ENCODE peak calls at places on chromosome 22, in six cellular contexts. P, X, O, Z, B and J are unnamed samples.

GRCh38 chr22:33180371-33180770 is 122.2 kb upstream of the SYN3 start:
- DNase-seq in P (peak), X (no peak), O (no peak), Z (no peak), B (no peak), J (no peak)

GRCh38 chr22:33605686-33606085 is 314.6 kb downstream of the LARGE1 start:
- DNase-seq in P (peak), X (no peak), O (peak), Z (no peak), B (no peak), J (no peak)

GRCh38 chr22:40661661-40662060 is 17.6 kb upstream of the MCHR1 start:
- DNase-seq in P (no peak), X (no peak), O (no peak), Z (no peak), B (no peak), J (no peak)

GRCh38 chr22:42939941-42940653 is 74.9 kb downstream of the PACSIN2 start:
- DNase-seq in P (peak), X (peak), O (peak), Z (peak), B (peak), J (no peak)

GRCh38 chr22:32042924-32043323 is at the start of gene SLC5A1:
- DNase-seq in P (no peak), X (no peak), O (no peak), Z (peak), B (no peak), J (no peak)

GRCh38 chr22:17281026-17281809 is 62.0 kb upstream of the ADA2 start:
- DNase-seq in P (no peak), X (no peak), O (no peak), Z (no peak), B (peak), J (no peak)

GRCh38 chr22:47801541-47802245 is 1039.2 kb downstream of the TBC1D22A start:
- DNase-seq in P (no peak), X (no peak), O (no peak), Z (no peak), B (peak), J (no peak)

GRCh38 chr22:40975346-40975745 is 24.2 kb downstream of the RBX1 start:
- DNase-seq in P (peak), X (no peak), O (no peak), Z (no peak), B (no peak), J (no peak)

GRCh38 chr22:30351226-30351625 is 5.5 kb downstream of the SF3A1 start:
- DNase-seq in P (peak), X (no peak), O (no peak), Z (no peak), B (no peak), J (no peak)

GRCh38 chr22:32618461-32619140 is 144.0 kb downstream of the FBXO7 start:
- DNase-seq in P (no peak), X (no peak), O (no peak), Z (no peak), B (no peak), J (no peak)

GRCh38 chr22:32199341-32199740 is 5.5 kb downstream of the RFPL2 start:
- DNase-seq in P (no peak), X (no peak), O (no peak), Z (no peak), B (no peak), J (no peak)

GRCh38 chr22:38214248-38215056 is 12.7 kb downstream of the MAFF start:
- DNase-seq in P (peak), X (peak), O (peak), Z (no peak), B (peak), J (peak)

GRCh38 chr22:29200901-29201300 is 4.8 kb upstream of the EMID1 start:
- DNase-seq in P (no peak), X (no peak), O (no peak), Z (no peak), B (no peak), J (no peak)

GRCh38 chr22:29201722-29202230 is 3.9 kb upstream of the EMID1 start:
- DNase-seq in P (no peak), X (no peak), O (no peak), Z (no peak), B (no peak), J (no peak)

GRCh38 chr22:29203456-29203855 is 2.2 kb upstream of the EMID1 start:
- DNase-seq in P (no peak), X (no peak), O (no peak), Z (no peak), B (peak), J (no peak)

GRCh38 chr22:29203883-29204282 is 1.8 kb upstream of the EMID1 start:
- DNase-seq in P (no peak), X (no peak), O (no peak), Z (no peak), B (no peak), J (no peak)

DNA sequence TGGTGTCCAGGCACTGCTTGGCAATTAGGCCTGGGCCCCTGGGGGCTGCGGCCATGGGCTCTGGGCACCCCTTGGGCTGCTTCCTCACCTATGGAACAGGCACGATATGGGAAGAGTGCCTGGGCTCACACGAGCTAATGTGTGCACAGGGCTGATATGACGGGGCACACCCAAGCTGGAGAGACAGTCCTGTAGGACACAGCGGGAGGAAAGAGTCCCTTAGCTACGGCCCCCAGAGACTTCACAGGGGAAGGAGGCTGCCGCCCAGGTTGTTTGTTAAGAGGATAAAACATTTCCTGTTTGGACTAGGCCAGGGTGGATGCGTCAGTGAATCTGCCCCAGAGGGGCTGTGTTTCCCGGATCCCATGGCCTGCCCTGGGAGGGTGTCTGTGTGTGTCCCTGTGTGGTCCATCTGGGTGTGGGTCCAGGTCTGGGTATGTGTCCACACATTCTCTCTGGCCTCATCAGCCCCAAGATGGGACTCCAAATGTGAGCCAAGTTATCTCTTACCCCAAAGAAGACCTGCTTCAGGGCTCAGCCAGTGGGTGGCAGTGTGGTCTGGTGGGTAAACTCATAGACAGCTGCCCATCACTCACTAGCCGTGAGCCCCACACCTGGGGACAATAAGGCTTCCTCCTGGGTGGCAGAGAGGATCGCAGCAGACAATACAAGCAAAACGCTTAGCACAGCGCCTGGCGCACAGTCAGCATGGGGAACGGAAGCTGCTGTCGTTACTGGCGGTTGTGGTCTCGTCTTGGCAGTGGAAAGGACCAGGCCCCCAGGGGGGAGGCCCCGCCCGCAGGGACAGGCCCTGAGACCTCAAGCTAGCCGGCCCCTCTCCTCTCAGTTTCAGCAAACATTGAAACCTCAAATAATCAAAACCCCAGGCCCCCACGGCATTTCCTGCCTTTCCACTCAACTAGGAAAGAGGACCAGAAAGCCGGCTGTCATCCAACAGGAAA is 3.2 kb upstream of the EMID1 start:
- DNase-seq in P (no peak), X (peak), O (peak), Z (peak), B (peak), J (peak)
- H3K9ac ChIP-seq in P (no peak), X (no peak), O (no peak), Z (no peak), B (no peak), J (no peak)

GRCh38 chr22:20532256-20532993 is 25.0 kb downstream of the MED15 start:
- DNase-seq in P (no peak), X (no peak), O (no peak), Z (no peak), B (no peak), J (no peak)

GRCh38 chr22:20530368-20531153 is 23.2 kb downstream of the MED15 start:
- DNase-seq in P (peak), X (peak), O (peak), Z (peak), B (no peak), J (no peak)

GRCh38 chr22:20531154-20531403 is 23.7 kb downstream of the MED15 start:
- DNase-seq in P (no peak), X (no peak), O (no peak), Z (no peak), B (no peak), J (no peak)

GRCh38 chr22:20533095-20533878 is 25.9 kb downstream of the MED15 start:
- DNase-seq in P (no peak), X (no peak), O (no peak), Z (no peak), B (no peak), J (peak)

DNA sequence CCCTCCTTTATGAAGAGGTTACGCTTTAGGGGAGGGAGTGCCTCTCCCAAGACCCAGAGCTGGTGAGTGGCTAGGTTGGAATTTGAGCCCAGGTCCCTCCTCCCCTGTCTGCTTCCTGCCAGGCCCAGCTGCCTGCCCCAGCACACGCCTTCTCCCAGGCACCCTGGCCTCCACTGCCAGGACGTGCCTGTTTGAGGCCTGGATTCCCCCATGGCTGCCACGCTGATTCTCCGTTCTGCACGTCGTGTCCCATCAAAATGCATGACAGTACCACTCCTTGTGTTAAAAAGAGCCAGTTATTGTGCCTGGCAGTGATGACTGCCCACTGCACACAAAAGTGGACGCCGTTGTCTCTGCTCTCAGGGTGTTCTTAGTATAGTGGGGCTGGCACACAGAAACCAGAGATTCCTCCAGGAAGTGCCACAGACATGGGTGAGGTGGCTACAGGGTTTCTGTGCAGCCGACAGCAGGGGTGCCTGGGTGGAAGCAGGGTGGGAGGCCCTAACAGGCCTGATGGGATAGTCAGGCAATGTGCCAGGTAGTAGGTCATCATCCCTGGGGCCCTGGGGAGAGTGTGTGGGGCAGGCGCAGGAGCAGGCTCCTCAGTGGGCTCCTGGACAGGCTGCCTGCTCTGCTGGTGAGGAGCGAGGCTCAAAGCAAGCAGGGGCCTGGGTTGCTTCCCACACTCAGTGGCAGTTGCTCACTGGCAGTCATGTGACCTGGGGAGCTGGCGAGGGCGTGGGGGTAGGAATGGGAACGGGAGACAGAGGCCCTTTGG is 24.2 kb downstream of the MED15 start:
- DNase-seq in P (peak), X (peak), O (peak), Z (peak), B (peak), J (peak)
- H3K9ac ChIP-seq in P (peak), X (peak), O (peak), Z (peak), B (no peak), J (peak)

DNA sequence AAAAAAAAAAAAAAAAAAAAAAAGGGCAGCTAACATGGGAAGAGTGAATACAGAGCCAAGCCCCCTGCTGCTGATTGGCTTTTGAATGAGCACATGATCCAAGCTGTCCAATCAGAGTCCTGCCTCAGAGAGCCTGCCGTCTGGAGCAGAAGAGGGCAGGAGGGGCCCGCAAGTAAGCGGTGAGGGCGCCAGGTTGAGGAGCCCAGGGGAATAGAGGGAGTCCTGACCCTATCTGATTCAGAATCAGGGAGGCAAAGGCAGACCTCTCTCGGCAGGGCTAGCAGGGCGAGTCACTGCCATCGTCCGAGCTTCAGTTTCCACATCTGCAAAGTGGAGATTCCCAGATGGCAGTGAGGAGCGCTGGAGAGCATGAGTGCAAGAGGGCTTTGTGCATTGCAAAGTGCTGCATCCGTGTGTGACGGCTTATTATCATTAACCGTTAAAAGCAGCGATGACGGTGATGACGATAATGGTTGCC is 68.8 kb upstream of the ATXN10 start:
- DNase-seq in P (peak), X (no peak), O (peak), Z (no peak), B (peak), J (peak)
- H3K9ac ChIP-seq in P (no peak), X (no peak), O (peak), Z (no peak), B (no peak), J (no peak)

GRCh38 chr22:36336246-36337182 is 51.3 kb downstream of the MYH9 start:
- DNase-seq in P (no peak), X (no peak), O (no peak), Z (no peak), B (no peak), J (no peak)

GRCh38 chr22:36337365-36338130 is 50.2 kb downstream of the MYH9 start:
- DNase-seq in P (no peak), X (no peak), O (no peak), Z (no peak), B (no peak), J (no peak)

GRCh38 chr22:36341640-36342041 is 46.1 kb downstream of the MYH9 start:
- DNase-seq in P (no peak), X (no peak), O (no peak), Z (no peak), B (no peak), J (no peak)

GRCh38 chr22:36340621-36341020 is 47.1 kb downstream of the MYH9 start:
- DNase-seq in P (no peak), X (no peak), O (no peak), Z (no peak), B (no peak), J (no peak)

GRCh38 chr22:36339171-36340065 is 48.3 kb downstream of the MYH9 start:
- DNase-seq in P (peak), X (peak), O (no peak), Z (no peak), B (no peak), J (no peak)
- H3K9ac ChIP-seq in P (peak), X (peak), O (no peak), Z (no peak), B (no peak), J (peak)

GRCh38 chr22:45235101-45235777 is 5.5 kb downstream of the KIAA0930 start:
- DNase-seq in P (no peak), X (no peak), O (no peak), Z (no peak), B (no peak), J (no peak)

GRCh38 chr22:45231293-45231692 is 9.4 kb downstream of the KIAA0930 start:
- DNase-seq in P (no peak), X (no peak), O (no peak), Z (no peak), B (no peak), J (no peak)

GRCh38 chr22:45235851-45236342 is 4.8 kb downstream of the KIAA0930 start:
- DNase-seq in P (no peak), X (no peak), O (no peak), Z (no peak), B (no peak), J (no peak)

GRCh38 chr22:45233386-45233785 is 7.3 kb downstream of the KIAA0930 start:
- DNase-seq in P (no peak), X (no peak), O (no peak), Z (no peak), B (no peak), J (no peak)

GRCh38 chr22:45233827-45234226 is 6.9 kb downstream of the KIAA0930 start:
- DNase-seq in P (no peak), X (no peak), O (no peak), Z (no peak), B (no peak), J (no peak)
- H3K9ac ChIP-seq in P (no peak), X (no peak), O (no peak), Z (no peak), B (no peak), J (no peak)

GRCh38 chr22:22488736-22489135 is 19.8 kb downstream of the ZNF280B start:
- DNase-seq in P (no peak), X (no peak), O (no peak), Z (no peak), B (no peak), J (no peak)

GRCh38 chr22:22486132-22486899 is 22.2 kb downstream of the ZNF280B start:
- DNase-seq in P (no peak), X (no peak), O (no peak), Z (no peak), B (no peak), J (no peak)

GRCh38 chr22:22487059-22487458 is 21.5 kb downstream of the ZNF280B start:
- DNase-seq in P (no peak), X (no peak), O (no peak), Z (no peak), B (no peak), J (no peak)

GRCh38 chr22:22485524-22485923 is 23.0 kb downstream of the ZNF280B start:
- DNase-seq in P (no peak), X (no peak), O (no peak), Z (no peak), B (no peak), J (no peak)

GRCh38 chr22:22487869-22488597 is 20.5 kb downstream of the ZNF280B start:
- DNase-seq in P (no peak), X (no peak), O (no peak), Z (no peak), B (no peak), J (no peak)
- H3K9ac ChIP-seq in P (no peak), X (no peak), O (no peak), Z (no peak), B (no peak), J (no peak)

GRCh38 chr22:46410291-46410808 is 74.8 kb downstream of the TRMU start:
- DNase-seq in P (no peak), X (no peak), O (no peak), Z (no peak), B (no peak), J (no peak)
- H3K9ac ChIP-seq in P (no peak), X (no peak), O (no peak), Z (no peak), B (no peak), J (no peak)

DNA sequence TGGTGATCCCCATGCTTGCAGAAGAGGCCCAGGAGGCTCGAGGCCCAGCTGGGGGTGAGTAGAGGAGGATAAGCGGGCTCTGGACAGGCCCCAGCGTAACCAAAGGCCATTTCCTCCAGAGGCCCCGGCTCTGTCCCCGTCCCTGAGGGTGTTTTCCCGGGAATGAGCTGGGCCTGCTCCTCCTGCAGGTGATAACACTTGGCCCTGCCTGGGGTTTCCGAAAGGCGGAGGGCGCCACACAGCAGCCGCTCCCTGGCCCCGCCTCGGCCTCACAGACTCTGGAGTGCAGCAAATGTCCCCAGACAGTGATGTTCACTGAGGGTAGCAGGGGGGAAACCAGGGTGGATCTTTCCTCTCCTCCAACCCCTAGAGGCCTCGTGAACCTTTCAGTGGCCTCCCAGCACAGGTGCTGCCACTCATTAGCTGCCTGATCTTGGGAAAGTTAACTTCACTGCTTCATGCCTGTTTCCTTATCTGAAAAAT is 10.5 kb upstream of the MGAT3 start:
- DNase-seq in P (no peak), X (no peak), O (peak), Z (no peak), B (peak), J (no peak)
- H3K9ac ChIP-seq in P (no peak), X (no peak), O (peak), Z (no peak), B (no peak), J (no peak)

GRCh38 chr22:27642104-27642800 is 159.3 kb downstream of the MN1 start:
- DNase-seq in P (no peak), X (no peak), O (no peak), Z (no peak), B (no peak), J (peak)

GRCh38 chr22:27638329-27639179 is 163.0 kb downstream of the MN1 start:
- DNase-seq in P (no peak), X (no peak), O (no peak), Z (no peak), B (no peak), J (no peak)

GRCh38 chr22:27644566-27644965 is 157.0 kb downstream of the MN1 start:
- DNase-seq in P (no peak), X (no peak), O (no peak), Z (no peak), B (no peak), J (no peak)

GRCh38 chr22:27639180-27640086 is 162.1 kb downstream of the MN1 start:
- DNase-seq in P (no peak), X (no peak), O (no peak), Z (no peak), B (no peak), J (no peak)

DNA sequence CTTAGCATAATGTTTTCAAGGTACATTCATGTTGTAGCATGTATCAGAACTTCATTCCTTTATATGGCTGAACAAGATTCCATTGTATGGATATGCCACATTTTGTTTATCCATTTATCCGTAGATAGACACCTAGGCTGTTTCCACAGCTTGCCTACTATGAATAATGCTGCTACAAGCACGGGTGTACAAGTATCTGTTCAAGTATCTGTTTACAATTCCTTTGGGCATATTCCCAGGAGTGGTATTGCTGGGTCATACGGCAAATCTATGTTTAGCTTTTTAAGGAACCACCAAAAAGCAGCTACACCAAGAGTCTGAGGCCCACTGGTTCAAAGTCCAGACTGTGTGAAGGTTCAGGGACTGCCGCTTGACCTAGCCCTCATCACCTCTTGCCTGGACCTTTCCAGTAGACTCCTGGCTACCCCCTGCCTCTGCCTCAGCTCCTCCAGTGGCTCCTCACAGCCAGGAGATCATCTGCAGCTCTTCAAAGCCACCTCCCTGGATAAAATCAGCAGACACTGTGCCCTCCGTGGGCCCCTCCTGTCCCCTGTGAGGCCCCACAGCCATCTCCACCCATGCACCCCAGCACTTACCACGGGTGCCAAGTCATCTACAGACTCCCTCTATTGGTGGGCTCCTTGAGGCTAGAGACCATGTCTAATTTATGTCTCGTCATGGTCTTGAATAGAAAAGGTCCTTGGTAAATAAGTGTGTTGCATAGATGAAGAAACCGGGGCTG is 160.3 kb downstream of the MN1 start:
- DNase-seq in P (peak), X (peak), O (no peak), Z (no peak), B (no peak), J (no peak)
- H3K9ac ChIP-seq in P (no peak), X (no peak), O (no peak), Z (no peak), B (no peak), J (no peak)